ENCODE peak calls at places on chromosomes 3 and 15, in four cellular contexts. G, J, P and V are unnamed samples.
A peak's percentile ranks its signal among the peaks of the same experiment; 100 is the strongest.

GRCh38 chr3:71210257-71211002 is 373.1 kb downstream of the FOXP1 start:
- DNase-seq in P (peak; percentile 13), G (no peak), J (no peak), V (no peak)

GRCh38 chr3:107899996-107900651 is 190.7 kb downstream of the CD47 start:
- DNase-seq in P (no peak), G (no peak), J (no peak), V (no peak)

GRCh38 chr3:141076026-141076797 is 25.1 kb downstream of the SPSB4 start:
- DNase-seq in G (no peak), J (no peak), P (no peak), V (no peak)

GRCh38 chr3:108201258-108201657 is 21.0 kb downstream of the IFT57 start:
- DNase-seq in J (no peak), G (no peak), P (no peak), V (no peak)

GRCh38 chr15:98951493-98952320 is 55.9 kb downstream of the PGPEP1L start:
- DNase-seq in J (no peak), G (no peak), P (no peak), V (no peak)

GRCh38 chr15:70235347-70235746 is 137.6 kb upstream of the TLE3 start:
- DNase-seq in J (no peak), G (no peak), P (peak; percentile 43), V (no peak)

GRCh38 chr15:41424809-41425208 is 7.9 kb downstream of the RTF1 start:
- DNase-seq in J (no peak), P (no peak), G (no peak), V (no peak)

GRCh38 chr3:10927551-10927950 is 65.0 kb upstream of the SLC6A1 start:
- DNase-seq in G (no peak), J (no peak), P (no peak), V (no peak)

GRCh38 chr15:70829366-70830166 is 24.4 kb downstream of the LARP6 start:
- DNase-seq in J (no peak), G (no peak), P (no peak), V (no peak)

GRCh38 chr3:129313983-129314756 is 35.5 kb downstream of the HMCES start:
- DNase-seq in G (no peak), J (no peak), P (peak; percentile 73), V (no peak)

GRCh38 chr3:159856496-159857098 is 132.0 kb upstream of the IL12A start:
- DNase-seq in G (no peak), P (no peak), J (no peak), V (no peak)

GRCh38 chr3:29171583-29171990 is 109.3 kb upstream of the RBMS3 start:
- DNase-seq in G (no peak), P (peak; percentile 74), J (no peak), V (no peak)

GRCh38 chr3:71290301-71290700 is 293.2 kb downstream of the FOXP1 start:
- DNase-seq in P (no peak), J (no peak), G (no peak), V (no peak)

GRCh38 chr15:74821091-74821789 is 5.2 kb upstream of the CPLX3 start:
- DNase-seq in P (peak; percentile 26), J (no peak), G (no peak), V (no peak)

GRCh38 chr15:89999676-90000174 is 1.4 kb upstream of the ZNF710 start:
- DNase-seq in J (peak; percentile 10), P (peak; percentile 37), G (no peak), V (no peak)

GRCh38 chr15:89143503-89144162 is 55.4 kb downstream of the ABHD2 start:
- DNase-seq in G (no peak), J (peak; percentile 86), P (peak; percentile 98), V (no peak)

GRCh38 chr3:129855454-129856419 is 37.8 kb downstream of the TMCC1 start:
- DNase-seq in J (peak; percentile 42), P (peak; percentile 70), G (no peak), V (no peak)

GRCh38 chr3:141477224-141477623 is 9.6 kb upstream of the RASA2 start:
- DNase-seq in J (no peak), P (peak; percentile 86), G (no peak), V (no peak)

GRCh38 chr15:101384276-101384675 is 89.2 kb upstream of the SNRPA1 start:
- DNase-seq in G (no peak), J (no peak), P (no peak), V (no peak)